ENCODE peak calls at places on chromosome 11, in nine cellular contexts. One of them, this sample, is unnamed.

GRCh38 chr11:93487032-93487483 is 56.1 kb downstream of the SMCO4 start:
- DNase-seq in activated gamma-delta T cell: no peak
- DNase-seq in activated B cell treated with CpG ODN at 0.5 μM for 24 hours: no peak
- DNase-seq in NCI-H2227 treated with DMSO at 0.1 percent for 48 hours: peak
- DNase-seq in germinal center: no peak
- DNase-seq in pulmonary artery endothelial cell: no peak
- DNase-seq in left kidney: peak
- DNase-seq in LHCN-M2: no peak
- DNase-seq in NAMALWA: no peak
- DNase-seq in this sample: no peak

GRCh38 chr11:1127664-1128162 is 30.0 kb upstream of the MUC5AC start:
- DNase-seq in activated gamma-delta T cell: no peak
- DNase-seq in activated B cell treated with CpG ODN at 0.5 μM for 24 hours: no peak
- DNase-seq in NCI-H2227 treated with DMSO at 0.1 percent for 48 hours: no peak
- DNase-seq in germinal center: no peak
- DNase-seq in pulmonary artery endothelial cell: no peak
- DNase-seq in left kidney: no peak
- DNase-seq in LHCN-M2: no peak
- DNase-seq in NAMALWA: no peak
- DNase-seq in this sample: no peak

GRCh38 chr11:30992513-30992849 is 377.1 kb downstream of the DCDC1 start:
- DNase-seq in activated gamma-delta T cell: no peak
- DNase-seq in activated B cell treated with CpG ODN at 0.5 μM for 24 hours: no peak
- DNase-seq in NCI-H2227 treated with DMSO at 0.1 percent for 48 hours: peak
- DNase-seq in germinal center: no peak
- DNase-seq in pulmonary artery endothelial cell: no peak
- DNase-seq in left kidney: peak
- DNase-seq in LHCN-M2: no peak
- DNase-seq in NAMALWA: no peak
- DNase-seq in this sample: peak

GRCh38 chr11:126799974-126800373 is 200.6 kb downstream of the KIRREL3 start:
- DNase-seq in activated gamma-delta T cell: no peak
- DNase-seq in activated B cell treated with CpG ODN at 0.5 μM for 24 hours: no peak
- DNase-seq in NCI-H2227 treated with DMSO at 0.1 percent for 48 hours: no peak
- DNase-seq in germinal center: no peak
- DNase-seq in pulmonary artery endothelial cell: no peak
- DNase-seq in left kidney: no peak
- DNase-seq in LHCN-M2: peak
- DNase-seq in NAMALWA: no peak
- DNase-seq in this sample: no peak

GRCh38 chr11:77175021-77175842 is 47.2 kb downstream of the MYO7A start:
- DNase-seq in activated gamma-delta T cell: no peak
- DNase-seq in activated B cell treated with CpG ODN at 0.5 μM for 24 hours: no peak
- DNase-seq in NCI-H2227 treated with DMSO at 0.1 percent for 48 hours: no peak
- DNase-seq in germinal center: no peak
- DNase-seq in pulmonary artery endothelial cell: no peak
- DNase-seq in left kidney: no peak
- DNase-seq in LHCN-M2: no peak
- DNase-seq in NAMALWA: no peak
- DNase-seq in this sample: no peak

GRCh38 chr11:23112987-23113886 is 253.0 kb upstream of the CCDC179 start:
- DNase-seq in activated gamma-delta T cell: no peak
- DNase-seq in activated B cell treated with CpG ODN at 0.5 μM for 24 hours: no peak
- DNase-seq in NCI-H2227 treated with DMSO at 0.1 percent for 48 hours: peak
- DNase-seq in germinal center: peak
- DNase-seq in pulmonary artery endothelial cell: no peak
- DNase-seq in left kidney: peak
- DNase-seq in LHCN-M2: peak
- DNase-seq in NAMALWA: peak
- DNase-seq in this sample: peak

GRCh38 chr11:89613916-89614315 is 96.2 kb upstream of the TRIM77 start:
- DNase-seq in activated gamma-delta T cell: no peak
- DNase-seq in activated B cell treated with CpG ODN at 0.5 μM for 24 hours: no peak
- DNase-seq in NCI-H2227 treated with DMSO at 0.1 percent for 48 hours: no peak
- DNase-seq in germinal center: no peak
- DNase-seq in pulmonary artery endothelial cell: no peak
- DNase-seq in left kidney: peak
- DNase-seq in LHCN-M2: no peak
- DNase-seq in NAMALWA: no peak
- DNase-seq in this sample: no peak

GRCh38 chr11:114818382-114818781 is 140.1 kb downstream of the NXPE2 start:
- DNase-seq in activated gamma-delta T cell: no peak
- DNase-seq in activated B cell treated with CpG ODN at 0.5 μM for 24 hours: no peak
- DNase-seq in NCI-H2227 treated with DMSO at 0.1 percent for 48 hours: no peak
- DNase-seq in germinal center: no peak
- DNase-seq in pulmonary artery endothelial cell: no peak
- DNase-seq in left kidney: no peak
- DNase-seq in LHCN-M2: no peak
- DNase-seq in NAMALWA: no peak
- DNase-seq in this sample: no peak

GRCh38 chr11:120022617-120023016 is 115.3 kb downstream of the TRIM29 start:
- DNase-seq in activated gamma-delta T cell: no peak
- DNase-seq in activated B cell treated with CpG ODN at 0.5 μM for 24 hours: no peak
- DNase-seq in NCI-H2227 treated with DMSO at 0.1 percent for 48 hours: no peak
- DNase-seq in germinal center: no peak
- DNase-seq in pulmonary artery endothelial cell: no peak
- DNase-seq in left kidney: no peak
- DNase-seq in LHCN-M2: no peak
- DNase-seq in NAMALWA: no peak
- DNase-seq in this sample: no peak

GRCh38 chr11:1749787-1750351 is 526 bp downstream of the IFITM10 start:
- DNase-seq in activated gamma-delta T cell: no peak
- DNase-seq in activated B cell treated with CpG ODN at 0.5 μM for 24 hours: no peak
- DNase-seq in NCI-H2227 treated with DMSO at 0.1 percent for 48 hours: no peak
- DNase-seq in germinal center: no peak
- DNase-seq in pulmonary artery endothelial cell: no peak
- DNase-seq in left kidney: peak
- DNase-seq in LHCN-M2: peak
- DNase-seq in NAMALWA: no peak
- DNase-seq in this sample: no peak

This sample was measured in mesendoderm.